ENCODE peak calls at places on chromosomes 5 and 9, in six cellular contexts. B is pancreas, O is upper lobe of right lung, K is astrocyte of the spinal cord, L is epithelial cell of proximal tubule, F is AG04450. D is an unnamed sample.

GRCh38 chr9:131096490-131097258 is at the start of gene AIF1L:
- DNase-seq in B (peak; percentile 36), O (peak; percentile 73), K (no peak), L (no peak), F (no peak), D (no peak)

GRCh38 chr9:72533322-72533721 is 11.9 kb downstream of the TMC1 start:
- DNase-seq in B (no peak), O (no peak), K (peak; percentile 59), L (no peak), F (no peak), D (no peak)

GRCh38 chr5:55160493-55161209 is 680 bp downstream of the GPX8 start:
- DNase-seq in B (peak; percentile 52), O (no peak), K (peak; percentile 95), L (peak; percentile 59), F (peak; percentile 93), D (peak; percentile 88)

GRCh38 chr5:126309860-126310259 is 113.3 kb upstream of the GRAMD2B start:
- DNase-seq in B (no peak), O (no peak), K (no peak), L (no peak), F (no peak), D (no peak)

GRCh38 chr5:168987540-168988300 is 313.2 kb downstream of the SLIT3 start:
- DNase-seq in B (peak; percentile 31), O (peak; percentile 76), K (peak; percentile 72), L (no peak), F (peak; percentile 33), D (no peak)

GRCh38 chr5:1304059-1304458 is 9.2 kb upstream of the TERT start:
- DNase-seq in B (no peak), O (no peak), K (no peak), L (no peak), F (no peak), D (no peak)

GRCh38 chr5:154189256-154189818 is 1.2 kb upstream of the GALNT10 start:
- DNase-seq in B (no peak), O (peak; percentile 68), K (peak; percentile 24), L (no peak), F (no peak), D (no peak)

GRCh38 chr9:93294011-93294410 is 110.1 kb downstream of the WNK2 start:
- DNase-seq in B (no peak), O (no peak), K (no peak), L (no peak), F (no peak), D (no peak)

GRCh38 chr9:93196095-93197055 is 12.4 kb downstream of the WNK2 start:
- DNase-seq in B (peak; percentile 23), O (no peak), K (no peak), L (no peak), F (no peak), D (no peak)

GRCh38 chr9:110214090-110214489 is 6.1 kb upstream of the C9orf152 start:
- DNase-seq in B (no peak), O (no peak), K (no peak), L (no peak), F (no peak), D (no peak)

GRCh38 chr5:177508837-177509236 is 789 bp downstream of the DOK3 start:
- DNase-seq in B (no peak), O (no peak), K (no peak), L (no peak), F (no peak), D (no peak)

GRCh38 chr5:177510567-177511053 is 984 bp upstream of the DOK3 start:
- DNase-seq in B (no peak), O (peak; percentile 85), K (no peak), L (no peak), F (no peak), D (no peak)

GRCh38 chr5:177509991-177510566 is 453 bp upstream of the DOK3 start:
- DNase-seq in B (no peak), O (no peak), K (no peak), L (no peak), F (no peak), D (no peak)

GRCh38 chr5:177508217-177508611 is 1.4 kb downstream of the DOK3 start:
- DNase-seq in B (no peak), O (no peak), K (no peak), L (no peak), F (no peak), D (no peak)

GRCh38 chr5:177509361-177509951 is at the start of gene DOK3:
- DNase-seq in B (no peak), O (peak; percentile 85), K (no peak), L (no peak), F (no peak), D (no peak)
- H3K4me3 ChIP-seq in B (peak within 1 kb of the TSS; percentile 1), O (peak within 1 kb of the TSS; percentile 59), K (no peak within 1 kb of the TSS), L (no peak within 1 kb of the TSS), F (no peak within 1 kb of the TSS), D (no peak within 1 kb of the TSS)

DNA sequence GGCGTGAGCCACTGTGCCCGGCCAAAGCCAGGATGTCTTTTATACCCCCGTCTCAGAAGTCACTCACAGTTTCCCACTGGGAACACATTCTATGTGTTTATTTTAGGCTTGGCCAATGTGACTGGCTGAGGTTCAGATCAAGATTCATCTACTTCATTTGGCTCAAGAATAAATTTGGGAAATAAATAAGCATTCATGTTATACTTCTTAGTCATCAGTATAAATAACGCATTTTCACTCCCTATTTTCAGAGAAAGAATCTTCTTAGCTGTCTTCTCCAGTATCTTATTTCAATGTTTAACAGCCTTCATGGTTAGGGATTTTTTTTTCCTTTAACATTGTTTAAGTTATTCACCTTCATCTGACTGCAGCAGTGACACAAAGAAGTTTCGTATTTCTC is 11.8 kb downstream of the S100Z start:
- DNase-seq in B (no peak), O (no peak), K (peak; percentile 43), L (no peak), F (peak; percentile 30), D (no peak)
- TF ChIP-seq CTCF in B (no peak), O (no peak), K (no peak), L (no peak), F (no peak), D (no peak)

GRCh38 chr5:118953652-118954005 is 34.7 kb downstream of the DTWD2 start:
- DNase-seq in B (no peak), O (no peak), K (no peak), L (no peak), F (no peak), D (no peak)
- H3K4me3 ChIP-seq in B (no peak overlapping the region), O (no peak overlapping the region), K (no peak overlapping the region), L (no peak overlapping the region), F (no peak overlapping the region), D (no peak overlapping the region)

GRCh38 chr5:98750693-98751092 is 22.8 kb upstream of the RGMB start:
- DNase-seq in B (no peak), O (no peak), K (no peak), L (no peak), F (no peak), D (no peak)
- TF ChIP-seq CTCF in B (peak; percentile 17), O (peak; percentile 29), K (peak; percentile 42), L (peak; percentile 67), F (peak; percentile 13), D (no peak)

D was measured in AG04449.